ENCODE peak calls at places on chromosomes 1 and 21, in four cellular contexts. F is stimulated activated CD8-positive, alpha-beta memory T cell treated with anti-CD3 and anti-CD28 coated beads, Interleukin-12 subunit alpha, Interleukin-12 subunit beta, amount 100 ng/mL, for 1 hour; C is progenitor cell of endocrine pancreas; S is effector CD8-positive, alpha-beta T cell. V is an unnamed sample.
A peak's percentile ranks its signal among the peaks of the same experiment; 100 is the strongest.

GRCh38 chr21:33848252-33848953 is 67.2 kb downstream of the ATP5PO start:
- DNase-seq in F (no peak), C (no peak), S (no peak), V (no peak)

GRCh38 chr1:64686828-64687724 is 57.8 kb upstream of the RAVER2 start:
- DNase-seq in F (peak; percentile 4), C (no peak), S (peak; percentile 6), V (peak; percentile 41)

GRCh38 chr1:8604041-8604942 is 213.1 kb downstream of the RERE start:
- DNase-seq in F (no peak), C (no peak), S (no peak), V (no peak)

GRCh38 chr1:205430631-205431305 is 8.9 kb upstream of the LEMD1 start:
- DNase-seq in F (peak; percentile 29), C (peak; percentile 47), S (peak; percentile 35), V (no peak)

GRCh38 chr1:22129501-22130117 is 13.3 kb downstream of the WNT4 start:
- DNase-seq in F (no peak), C (no peak), S (no peak), V (no peak)

GRCh38 chr1:58799080-58799479 is 15.2 kb upstream of the JUN start:
- DNase-seq in F (no peak), C (no peak), S (no peak), V (no peak)

GRCh38 chr1:15758953-15759661 is 512 bp downstream of the FBLIM1 start:
- DNase-seq in F (no peak), C (no peak), S (no peak), V (no peak)

GRCh38 chr1:187013582-187014200 is 184.9 kb downstream of the PLA2G4A start:
- DNase-seq in F (no peak), C (no peak), S (no peak), V (no peak)

GRCh38 chr1:22801753-22802152 is 91.1 kb downstream of the EPHB2 start:
- DNase-seq in F (no peak), C (no peak), S (no peak), V (no peak)

GRCh38 chr1:166479052-166479631 is 312.3 kb upstream of the FAM78B start:
- DNase-seq in F (peak; percentile 36), C (peak; percentile 34), S (peak; percentile 16), V (peak; percentile 25)

GRCh38 chr1:54850737-54851136 is 36.3 kb downstream of the DHCR24 start:
- DNase-seq in F (no peak), C (no peak), S (no peak), V (no peak)

GRCh38 chr1:204558467-204558866 is 42.3 kb downstream of the MDM4 start:
- DNase-seq in F (no peak), C (no peak), S (no peak), V (no peak)

GRCh38 chr1:153649137-153649866 is 9.2 kb upstream of the SNAPIN start:
- DNase-seq in F (no peak), C (no peak), S (no peak), V (no peak)

GRCh38 chr1:202901555-202901954 is 12.6 kb upstream of the RABIF start:
- DNase-seq in F (no peak), C (no peak), S (no peak), V (no peak)

GRCh38 chr1:54377040-54377691 is 29.0 kb downstream of the SSBP3 start:
- DNase-seq in F (no peak), C (no peak), S (no peak), V (no peak)

GRCh38 chr1:31596737-31597097 is 20.4 kb downstream of the TINAGL1 start:
- DNase-seq in F (no peak), C (no peak), S (no peak), V (no peak)

GRCh38 chr1:105462308-105462707 is 1594.2 kb upstream of the PRMT6 start:
- DNase-seq in F (no peak), C (no peak), S (no peak), V (no peak)

GRCh38 chr1:92410706-92411105 is 76.0 kb downstream of the GFI1 start:
- DNase-seq in F (peak; percentile 7), C (no peak), S (no peak), V (no peak)

GRCh38 chr1:213776974-213777373 is 210.8 kb upstream of the PROX1 start:
- DNase-seq in F (no peak), C (no peak), S (no peak), V (no peak)

GRCh38 chr1:1177452-1178206 is 3.9 kb downstream of the TTLL10 start:
- DNase-seq in F (no peak), C (no peak), S (no peak), V (no peak)

GRCh38 chr1:93816970-93817738 is 61.9 kb downstream of the DNTTIP2 start:
- DNase-seq in F (no peak), C (no peak), S (no peak), V (peak; percentile 67)

GRCh38 chr1:169874229-169874628 is 19.5 kb downstream of the SCYL3 start:
- DNase-seq in F (no peak), C (no peak), S (no peak), V (no peak)

GRCh38 chr1:41420877-41421276 is 59.6 kb downstream of the FOXO6 start:
- DNase-seq in F (no peak), C (no peak), S (no peak), V (no peak)

GRCh38 chr21:36321325-36322082 is 1.5 kb downstream of the MORC3 start:
- DNase-seq in F (no peak), C (no peak), S (no peak), V (peak; percentile 16)

GRCh38 chr1:41338820-41339219 is 22.4 kb upstream of the FOXO6 start:
- DNase-seq in F (no peak), C (no peak), S (no peak), V (no peak)

GRCh38 chr1:41618066-41618825 is 133.8 kb upstream of the EDN2 start:
- DNase-seq in F (no peak), C (peak; percentile 4), S (no peak), V (peak; percentile 49)

GRCh38 chr1:160129046-160129445 is 13.5 kb downstream of the ATP1A2 start:
- DNase-seq in F (no peak), C (no peak), S (no peak), V (no peak)

GRCh38 chr1:70143052-70143659 is 62.2 kb downstream of the LRRC40 start:
- DNase-seq in F (no peak), C (no peak), S (no peak), V (peak; percentile 1)

V was measured in AML-193.